ENCODE peak calls at places on chromosome 18, in five cellular contexts. O is AG20443; S is foreskin fibroblast; A is stimulated activated naive CD4-positive, alpha-beta T cell treated with Interleukin-2 at 50 U/mL for 16 hours; J is NCI-H1092. W is an unnamed sample.
A peak's percentile ranks its signal among the peaks of the same experiment; 100 is the strongest.

GRCh38 chr18:59308201-59309014 is 10.0 kb downstream of the CPLX4 start:
- DNase-seq in O (peak; percentile 95), S (peak; percentile 88), A (peak; percentile 49), J (peak; percentile 72), W (peak; percentile 39)

GRCh38 chr18:5518899-5519371 is 24.9 kb downstream of the EPB41L3 start:
- DNase-seq in O (peak; percentile 49), S (peak; percentile 15), A (no peak), J (no peak), W (no peak)

GRCh38 chr18:6650063-6650462 is 79.5 kb upstream of the ARHGAP28 start:
- DNase-seq in O (no peak), S (no peak), A (no peak), J (peak; percentile 77), W (no peak)

GRCh38 chr18:11901826-11902438 is 6.2 kb downstream of the MPPE1 start:
- DNase-seq in O (no peak), S (no peak), A (no peak), J (no peak), W (no peak)

GRCh38 chr18:45802814-45803492 is 22.5 kb upstream of the SIGLEC15 start:
- DNase-seq in O (peak; percentile 88), S (peak; percentile 97), A (no peak), J (no peak), W (peak; percentile 94)

GRCh38 chr18:34153711-34154110 is 71.0 kb downstream of the NOL4 start:
- DNase-seq in O (peak; percentile 5), S (peak; percentile 43), A (no peak), J (no peak), W (no peak)

GRCh38 chr18:59155140-59155539 is 15.5 kb downstream of the SEC11C start:
- DNase-seq in O (peak; percentile 68), S (no peak), A (no peak), J (no peak), W (peak; percentile 96)

GRCh38 chr18:58447342-58448190 is 181.3 kb downstream of the ALPK2 start:
- DNase-seq in O (peak; percentile 53), S (peak; percentile 53), A (no peak), J (no peak), W (peak; percentile 37)

GRCh38 chr18:22172594-22173049 is 3.2 kb downstream of the GATA6 start:
- DNase-seq in O (no peak), S (no peak), A (no peak), J (no peak), W (no peak)

GRCh38 chr18:23225518-23225917 is 90.2 kb downstream of the CABLES1 start:
- DNase-seq in O (peak; percentile 85), S (peak; percentile 94), A (no peak), J (no peak), W (peak; percentile 97)

GRCh38 chr18:37946324-37946723 is 380.7 kb upstream of the CELF4 start:
- DNase-seq in O (no peak), S (no peak), A (no peak), J (no peak), W (no peak)